ENCODE peak calls at places on chromosomes 12 and 14, in eight cellular contexts. U, B, O, Q, H, D, G and I are unnamed samples.

GRCh38 chr12:102454808-102455760 is 25.3 kb downstream of the IGF1 start:
- DNase-seq in U (no peak), B (no peak), O (no peak), Q (no peak), H (no peak), D (no peak), G (no peak), I (peak; percentile 58)

GRCh38 chr14:70827366-70828151 is 18.2 kb upstream of the MAP3K9 start:
- DNase-seq in U (no peak), B (no peak), O (no peak), Q (no peak), H (no peak), D (peak; percentile 61), G (no peak), I (no peak)

GRCh38 chr12:80770958-80771357 is 54.2 kb downstream of the MYF5 start:
- DNase-seq in U (no peak), B (no peak), O (no peak), Q (no peak), H (no peak), D (no peak), G (no peak), I (no peak)

GRCh38 chr12:93638095-93638494 is 39.1 kb upstream of the CRADD start:
- DNase-seq in U (no peak), B (no peak), O (no peak), Q (no peak), H (no peak), D (no peak), G (no peak), I (no peak)

GRCh38 chr12:47244730-47245285 is 165.0 kb upstream of the AMIGO2 start:
- DNase-seq in U (no peak), B (no peak), O (no peak), Q (no peak), H (no peak), D (peak; percentile 24), G (no peak), I (no peak)

GRCh38 chr14:105844047-105844630 is 317.8 kb downstream of the TMEM121 start:
- DNase-seq in U (no peak), B (no peak), O (no peak), Q (no peak), H (no peak), D (no peak), G (no peak), I (no peak)

GRCh38 chr12:26631846-26632245 is 201.1 kb downstream of the ITPR2 start:
- DNase-seq in U (no peak), B (no peak), O (no peak), Q (no peak), H (no peak), D (peak; percentile 95), G (no peak), I (no peak)

GRCh38 chr12:63802012-63802608 is 22.4 kb downstream of the RXYLT1 start:
- DNase-seq in U (no peak), B (no peak), O (peak; percentile 12), Q (peak; percentile 70), H (peak; percentile 53), D (peak; percentile 62), G (no peak), I (peak; percentile 23)

GRCh38 chr12:132602578-132603239 is 7.7 kb downstream of the LRCOL1 start:
- DNase-seq in U (no peak), B (no peak), O (no peak), Q (no peak), H (no peak), D (no peak), G (no peak), I (no peak)

GRCh38 chr14:33061667-33062325 is 123.1 kb downstream of the NPAS3 start:
- DNase-seq in U (no peak), B (no peak), O (no peak), Q (no peak), H (no peak), D (peak; percentile 38), G (no peak), I (no peak)

GRCh38 chr12:10641735-10642500 is 28.5 kb upstream of the MAGOHB start:
- DNase-seq in U (no peak), B (no peak), O (no peak), Q (no peak), H (no peak), D (peak; percentile 61), G (no peak), I (peak; percentile 20)

GRCh38 chr12:65778268-65779090 is 45.8 kb upstream of the HMGA2 start:
- DNase-seq in U (no peak), B (no peak), O (no peak), Q (no peak), H (peak; percentile 9), D (peak; percentile 70), G (no peak), I (peak; percentile 49)

GRCh38 chr14:67674480-67675218 is at the start of gene VTI1B:
- DNase-seq in U (peak; percentile 70), B (peak; percentile 84), O (peak; percentile 85), Q (peak; percentile 81), H (peak; percentile 81), D (peak; percentile 83), G (peak; percentile 82), I (peak; percentile 67)

GRCh38 chr12:50549885-50550284 is 45.1 kb downstream of the DIP2B start:
- DNase-seq in U (no peak), B (no peak), O (no peak), Q (no peak), H (no peak), D (no peak), G (no peak), I (no peak)

GRCh38 chr14:99538275-99538674 is 57.1 kb downstream of the CCNK start:
- DNase-seq in U (no peak), B (no peak), O (no peak), Q (no peak), H (no peak), D (no peak), G (no peak), I (no peak)

GRCh38 chr12:98725481-98726247 is 80.6 kb downstream of the APAF1 start:
- DNase-seq in U (no peak), B (peak; percentile 27), O (peak; percentile 35), Q (peak; percentile 55), H (peak; percentile 19), D (peak; percentile 62), G (peak; percentile 57), I (peak; percentile 55)

GRCh38 chr14:35879141-35879648 is 53.1 kb downstream of the BRMS1L start:
- DNase-seq in U (no peak), B (no peak), O (no peak), Q (no peak), H (no peak), D (no peak), G (no peak), I (peak; percentile 73)

GRCh38 chr12:101690544-101691118 is 6.8 kb upstream of the CHPT1 start:
- DNase-seq in U (no peak), B (no peak), O (no peak), Q (no peak), H (no peak), D (no peak), G (no peak), I (no peak)

GRCh38 chr14:69363964-69364363 is 34.1 kb downstream of the ERH start:
- DNase-seq in U (no peak), B (no peak), O (no peak), Q (no peak), H (no peak), D (no peak), G (no peak), I (no peak)

GRCh38 chr14:65156568-65157366 is 54.5 kb upstream of the MAX start:
- DNase-seq in U (no peak), B (no peak), O (no peak), Q (no peak), H (no peak), D (peak; percentile 49), G (no peak), I (peak; percentile 61)

GRCh38 chr12:4280351-4281163 is 7.0 kb downstream of the CCND2 start:
- DNase-seq in U (no peak), B (no peak), O (no peak), Q (no peak), H (no peak), D (no peak), G (no peak), I (no peak)

GRCh38 chr14:56342419-56342901 is 224.2 kb downstream of the PELI2 start:
- DNase-seq in U (no peak), B (no peak), O (peak; percentile 16), Q (no peak), H (no peak), D (no peak), G (no peak), I (no peak)

GRCh38 chr12:32139064-32139421 is 32.4 kb downstream of the BICD1 start:
- DNase-seq in U (no peak), B (peak; percentile 53), O (peak; percentile 72), Q (no peak), H (no peak), D (no peak), G (no peak), I (no peak)

GRCh38 chr12:92784795-92785562 is 82.2 kb downstream of the PLEKHG7 start:
- DNase-seq in U (no peak), B (no peak), O (peak; percentile 62), Q (peak; percentile 95), H (peak; percentile 82), D (peak; percentile 90), G (peak; percentile 25), I (peak; percentile 80)

GRCh38 chr14:65462411-65462810 is 49.9 kb downstream of the FUT8 start:
- DNase-seq in U (no peak), B (no peak), O (no peak), Q (no peak), H (no peak), D (peak; percentile 32), G (no peak), I (no peak)